ENCODE peak calls at places on chromosomes 12 and 14, in nine cellular contexts. I is AG20443; K is WTC11; U is hippocampal formation; P is NCI-H2029; Z is CD8-positive, alpha-beta T cell; R is KG1; S is brain pericyte; Q is GM10248. T is an unnamed sample.

GRCh38 chr12:132366341-132366861 is 37.0 kb upstream of the GALNT9 start:
- DNase-seq in Z (no peak), I (no peak), K (no peak), U (no peak), P (no peak), R (no peak), S (no peak), Q (no peak), T (no peak)

GRCh38 chr12:7045913-7046312 is 14.6 kb upstream of the C1S start:
- DNase-seq in Q (no peak), Z (no peak), K (no peak), I (no peak), P (no peak), U (no peak), R (no peak), S (no peak), T (no peak)

GRCh38 chr12:26113853-26114719 is 10.8 kb downstream of the BHLHE41 start:
- DNase-seq in I (peak; percentile 98), K (peak; percentile 84), S (peak; percentile 75), U (peak; percentile 77), R (peak; percentile 89), Z (peak; percentile 66), Q (peak; percentile 86), P (peak; percentile 84), T (peak; percentile 58)

GRCh38 chr12:92242917-92243316 is 97.3 kb upstream of the BTG1 start:
- DNase-seq in S (no peak), P (no peak), R (no peak), Q (no peak), K (no peak), I (peak; percentile 17), U (no peak), Z (no peak), T (no peak)

GRCh38 chr14:104880584-104881210 is 15.6 kb downstream of the CEP170B start:
- DNase-seq in Z (peak; percentile 13), U (no peak), Q (no peak), P (no peak), I (no peak), R (no peak), S (no peak), K (no peak), T (no peak)

GRCh38 chr12:99093166-99093565 is 448.1 kb downstream of the APAF1 start:
- DNase-seq in K (no peak), P (no peak), Z (no peak), U (no peak), R (no peak), S (no peak), Q (no peak), I (no peak), T (no peak)

GRCh38 chr12:1099158-1099557 is 108.1 kb downstream of the ERC1 start:
- DNase-seq in K (no peak), P (no peak), Z (no peak), U (no peak), I (no peak), R (no peak), Q (peak; percentile 64), S (no peak), T (no peak)

GRCh38 chr14:67485501-67486095 is 2.9 kb downstream of the TMEM229B start:
- DNase-seq in U (no peak), Q (no peak), S (no peak), R (no peak), Z (no peak), I (no peak), K (no peak), P (no peak), T (no peak)

GRCh38 chr14:97277711-97278110 is 480.5 kb downstream of the VRK1 start:
- DNase-seq in I (no peak), S (no peak), Q (no peak), K (peak; percentile 64), U (no peak), Z (no peak), P (no peak), R (no peak), T (no peak)

GRCh38 chr14:20652996-20653975 is 11.8 kb upstream of the OR6S1 start:
- DNase-seq in Q (peak; percentile 49), P (no peak), S (no peak), I (no peak), U (no peak), R (no peak), Z (peak; percentile 36), K (peak; percentile 91), T (no peak)

GRCh38 chr14:69298131-69299071 is 38.4 kb downstream of the GALNT16 start:
- DNase-seq in Q (no peak), U (no peak), R (no peak), K (no peak), I (peak; percentile 1), S (no peak), Z (no peak), P (no peak), T (no peak)

GRCh38 chr12:69321356-69321755 is 26.8 kb upstream of the LYZ start:
- DNase-seq in Z (no peak), I (no peak), U (no peak), P (no peak), K (no peak), S (no peak), R (no peak), Q (no peak), T (no peak)

GRCh38 chr12:28021704-28022103 is 49.2 kb upstream of the PTHLH start:
- DNase-seq in S (no peak), U (no peak), Z (no peak), R (no peak), Q (no peak), K (no peak), I (no peak), P (peak; percentile 25), T (peak; percentile 51)

GRCh38 chr14:86944434-86944833 is 1048.5 kb downstream of the GALC start:
- DNase-seq in K (no peak), R (no peak), Z (no peak), I (no peak), Q (no peak), S (no peak), U (no peak), P (no peak), T (no peak)

GRCh38 chr14:34344318-34344717 is 117.7 kb downstream of the SPTSSA start:
- DNase-seq in I (no peak), Z (no peak), Q (no peak), S (no peak), K (no peak), P (no peak), R (no peak), U (no peak), T (no peak)

GRCh38 chr12:96063046-96063445 is 27.7 kb upstream of the LTA4H start:
- DNase-seq in Q (no peak), I (no peak), K (no peak), U (no peak), P (no peak), S (no peak), Z (no peak), R (peak; percentile 25), T (no peak)

GRCh38 chr14:78790262-78790661 is 620.1 kb downstream of the NRXN3 start:
- DNase-seq in P (no peak), S (no peak), Z (no peak), R (no peak), Q (no peak), U (no peak), K (no peak), I (no peak), T (no peak)

GRCh38 chr12:110555509-110556406 is 27.4 kb downstream of the PPTC7 start:
- DNase-seq in Z (no peak), U (no peak), P (no peak), R (no peak), K (no peak), S (no peak), I (peak; percentile 61), Q (no peak), T (no peak)

GRCh38 chr12:64714551-64714968 is 44.6 kb downstream of the GNS start:
- DNase-seq in P (no peak), S (no peak), U (no peak), K (no peak), R (no peak), Q (peak; percentile 26), Z (peak; percentile 67), I (no peak), T (no peak)